ENCODE peak calls at places on chromosomes 3 and 15, in nine cellular contexts. Z is activated T-helper 2 cell treated with anti-CD3 and anti-CD28 coated beads, Interferon-gamma antibody, Interleukin-2, Interleukin-4, amounts not matched to agents 10 μg/mL and 5 μg/mL and 100 μg/mL, durations not matched to agents 14 hours and 24 hours and 36 hours; B is nucleus accumbens; D is T-helper 9 cell; Q is fibroblast of lung; R is fibroblast of the aortic adventitia; X is Calu3; N is ELF-1; T is iris pigment epithelial cell. G is an unnamed sample.

GRCh38 chr15:61830536-61831330 is 229.5 kb downstream of the VPS13C start:
- DNase-seq in Z (no peak), B (no peak), D (no peak), Q (no peak), R (no peak), X (no peak), N (peak; percentile 8), T (no peak), G (no peak)

GRCh38 chr3:133854971-133855370 is 40.7 kb downstream of the RAB6B start:
- DNase-seq in Z (no peak), B (peak; percentile 37), D (no peak), Q (no peak), R (no peak), X (no peak), N (no peak), T (no peak), G (no peak)

GRCh38 chr3:27789420-27789819 is 67.3 kb upstream of the EOMES start:
- DNase-seq in Z (no peak), B (no peak), D (no peak), Q (no peak), R (no peak), X (no peak), N (no peak), T (no peak), G (no peak)

GRCh38 chr3:94413721-94414106 is 350.9 kb downstream of the NSUN3 start:
- DNase-seq in Z (no peak), B (no peak), D (no peak), Q (peak; percentile 87), R (peak; percentile 95), X (no peak), N (no peak), T (peak; percentile 82), G (peak; percentile 19)

GRCh38 chr3:114308377-114308776 is 14.5 kb downstream of the TIGIT start:
- DNase-seq in Z (no peak), B (no peak), D (no peak), Q (no peak), R (no peak), X (no peak), N (no peak), T (no peak), G (no peak)

GRCh38 chr3:62375655-62376054 is 2.3 kb upstream of the FEZF2 start:
- DNase-seq in Z (no peak), B (no peak), D (no peak), Q (no peak), R (no peak), X (no peak), N (peak; percentile 19), T (no peak), G (no peak)

GRCh38 chr3:132785292-132785691 is 63.1 kb upstream of the NPHP3 start:
- DNase-seq in Z (no peak), B (no peak), D (no peak), Q (peak; percentile 14), R (peak; percentile 22), X (no peak), N (no peak), T (no peak), G (peak; percentile 86)

GRCh38 chr15:64464271-64465005 is 4.1 kb downstream of the ZNF609 start:
- DNase-seq in Z (no peak), B (no peak), D (no peak), Q (no peak), R (peak; percentile 57), X (no peak), N (no peak), T (peak; percentile 35), G (peak; percentile 15)

GRCh38 chr15:69504352-69505040 is 51.9 kb downstream of the RPLP1 start:
- DNase-seq in Z (no peak), B (no peak), D (no peak), Q (no peak), R (no peak), X (no peak), N (no peak), T (no peak), G (no peak)

GRCh38 chr3:120909602-120909878 is 1.5 kb downstream of the STXBP5L start:
- DNase-seq in Z (no peak), B (no peak), D (no peak), Q (no peak), R (no peak), X (no peak), N (peak; percentile 3), T (no peak), G (no peak)

GRCh38 chr3:141413387-141414140 is 45.3 kb downstream of the ZBTB38 start:
- DNase-seq in Z (no peak), B (no peak), D (no peak), Q (no peak), R (peak; percentile 44), X (no peak), N (no peak), T (no peak), G (no peak)

GRCh38 chr3:38454179-38454883 is 641 bp downstream of the ACVR2B start:
- DNase-seq in Z (peak; percentile 42), B (no peak), D (peak; percentile 20), Q (peak; percentile 19), R (no peak), X (peak; percentile 32), N (no peak), T (peak; percentile 31), G (peak; percentile 12)

GRCh38 chr3:190366145-190366544 is 21.8 kb upstream of the CLDN16 start:
- DNase-seq in Z (no peak), B (no peak), D (no peak), Q (no peak), R (peak; percentile 42), X (no peak), N (no peak), T (no peak), G (peak; percentile 82)

GRCh38 chr15:40739042-40739441 is 16.0 kb downstream of the RMDN3 start:
- DNase-seq in Z (no peak), B (no peak), D (no peak), Q (no peak), R (no peak), X (no peak), N (no peak), T (no peak), G (no peak)

GRCh38 chr15:48644498-48644826 is 1.0 kb downstream of the FBN1 start:
- DNase-seq in Z (no peak), B (no peak), D (no peak), Q (peak; percentile 56), R (peak; percentile 64), X (no peak), N (no peak), T (peak; percentile 53), G (peak; percentile 58)

GRCh38 chr3:144754076-144754783 is 782.6 kb downstream of the DIPK2A start:
- DNase-seq in Z (no peak), B (no peak), D (no peak), Q (no peak), R (no peak), X (no peak), N (no peak), T (no peak), G (no peak)

GRCh38 chr3:188916934-188917391 is 254.8 kb upstream of the TPRG1 start:
- DNase-seq in Z (peak; percentile 28), B (no peak), D (no peak), Q (no peak), R (peak; percentile 32), X (no peak), N (no peak), T (no peak), G (no peak)

GRCh38 chr3:169966951-169967915 is 626 bp downstream of the SEC62 start:
- DNase-seq in Z (peak; percentile 17), B (peak; percentile 71), D (peak; percentile 13), Q (peak; percentile 66), R (peak; percentile 42), X (peak; percentile 46), N (peak; percentile 79), T (peak; percentile 61), G (peak; percentile 70)

GRCh38 chr3:18302517-18302916 is 122.6 kb downstream of the SATB1 start:
- DNase-seq in Z (no peak), B (no peak), D (no peak), Q (peak; percentile 42), R (peak; percentile 54), X (no peak), N (no peak), T (peak; percentile 10), G (peak; percentile 4)

GRCh38 chr15:63824570-63824969 is 9.2 kb downstream of the HERC1 start:
- DNase-seq in Z (no peak), B (no peak), D (no peak), Q (no peak), R (no peak), X (no peak), N (no peak), T (no peak), G (no peak)

GRCh38 chr3:53730565-53730964 is 115.7 kb downstream of the CHDH start:
- DNase-seq in Z (no peak), B (peak; percentile 21), D (no peak), Q (no peak), R (peak; percentile 43), X (no peak), N (no peak), T (peak; percentile 9), G (peak; percentile 12)

GRCh38 chr3:152268501-152269422 is at the start of gene MBNL1:
- DNase-seq in Z (peak; percentile 82), B (peak; percentile 67), D (peak; percentile 74), Q (peak; percentile 87), R (peak; percentile 75), X (peak; percentile 80), N (peak; percentile 90), T (peak; percentile 78), G (peak; percentile 91)

GRCh38 chr3:32276279-32276841 is 37.9 kb downstream of the CMTM8 start:
- DNase-seq in Z (no peak), B (no peak), D (no peak), Q (peak; percentile 71), R (peak; percentile 17), X (peak; percentile 48), N (peak; percentile 39), T (peak; percentile 81), G (peak; percentile 67)

GRCh38 chr3:51045006-51045405 is 340.1 kb upstream of the MANF start:
- DNase-seq in Z (no peak), B (no peak), D (no peak), Q (no peak), R (no peak), X (no peak), N (no peak), T (no peak), G (no peak)

GRCh38 chr3:66312039-66312438 is 91.2 kb downstream of the SLC25A26 start:
- DNase-seq in Z (no peak), B (no peak), D (no peak), Q (no peak), R (no peak), X (no peak), N (no peak), T (no peak), G (no peak)

GRCh38 chr15:80785335-80785734 is 6.2 kb downstream of the CEMIP start:
- DNase-seq in Z (no peak), B (no peak), D (no peak), Q (no peak), R (peak; percentile 18), X (no peak), N (no peak), T (peak; percentile 64), G (no peak)

GRCh38 chr3:160569874-160570273 is 4.5 kb upstream of the KPNA4 start:
- DNase-seq in Z (no peak), B (no peak), D (no peak), Q (no peak), R (no peak), X (no peak), N (no peak), T (peak; percentile 37), G (no peak)

GRCh38 chr3:1943395-1944118 is 155.1 kb upstream of the CNTN4 start:
- DNase-seq in Z (no peak), B (no peak), D (no peak), Q (no peak), R (no peak), X (no peak), N (no peak), T (no peak), G (no peak)

GRCh38 chr15:25707656-25708365 is 155.3 kb downstream of the ATP10A start:
- DNase-seq in Z (no peak), B (no peak), D (no peak), Q (no peak), R (no peak), X (no peak), N (peak; percentile 49), T (no peak), G (no peak)

GRCh38 chr3:53525765-53526761 is 31.7 kb downstream of the CACNA1D start:
- DNase-seq in Z (no peak), B (no peak), D (no peak), Q (peak; percentile 11), R (peak; percentile 86), X (no peak), N (peak; percentile 65), T (peak; percentile 5), G (no peak)

GRCh38 chr15:29457729-29458128 is 188.1 kb upstream of the NSMCE3 start:
- DNase-seq in Z (no peak), B (no peak), D (no peak), Q (no peak), R (peak; percentile 1), X (no peak), N (no peak), T (peak; percentile 8), G (peak; percentile 20)

G was measured in M059J.